ENCODE peak calls at places on chromosomes 2 and 18, in six cellular contexts. O is HepG2, R is K562, Z is HCT116, U is H1, N is GM12878. K is an unnamed sample.
A peak's percentile ranks its signal among the peaks of the same experiment; 100 is the strongest.

GRCh38 chr18:57107141-57107832 is 39.6 kb upstream of the BOD1L2 start:
- DNase-seq in O (peak; percentile 11), R (peak; percentile 25), Z (no peak), U (no peak), N (no peak), K (no peak)

GRCh38 chr2:136985044-136985443 is 219.7 kb downstream of the THSD7B start:
- DNase-seq in O (no peak), R (no peak), Z (no peak), U (no peak), N (no peak), K (no peak)

GRCh38 chr18:34120294-34120693 is 104.4 kb downstream of the NOL4 start:
- DNase-seq in O (no peak), R (no peak), Z (no peak), U (no peak), N (no peak), K (no peak)

GRCh38 chr2:226792155-226792871 is 7.3 kb downstream of the IRS1 start:
- DNase-seq in O (no peak), R (no peak), Z (no peak), U (no peak), N (no peak), K (no peak)

GRCh38 chr2:50720695-50721314 is 311.1 kb downstream of the NRXN1 start:
- DNase-seq in O (no peak), R (no peak), Z (no peak), U (no peak), N (no peak), K (no peak)

GRCh38 chr2:97722227-97722626 is 8.9 kb downstream of the ZAP70 start:
- DNase-seq in O (no peak), R (no peak), Z (no peak), U (no peak), N (no peak), K (no peak)

GRCh38 chr2:75494137-75494769 is 66.5 kb downstream of the EVA1A start:
- DNase-seq in O (no peak), R (no peak), Z (no peak), U (no peak), N (no peak), K (no peak)

GRCh38 chr18:65439184-65439583 is 311.6 kb upstream of the CDH7 start:
- DNase-seq in O (no peak), R (no peak), Z (no peak), U (no peak), N (no peak), K (no peak)

GRCh38 chr18:62957885-62958472 is 242.6 kb downstream of the PHLPP1 start:
- DNase-seq in O (peak; percentile 46), R (no peak), Z (peak; percentile 40), U (peak; percentile 15), N (no peak), K (no peak)

GRCh38 chr2:146278881-146279280 is 1565.9 kb upstream of the ACVR2A start:
- DNase-seq in O (no peak), R (no peak), Z (no peak), U (no peak), N (no peak), K (no peak)

GRCh38 chr18:8508320-8508719 is 100.9 kb upstream of the RAB12 start:
- DNase-seq in O (no peak), R (no peak), Z (no peak), U (no peak), N (no peak), K (no peak)

GRCh38 chr2:174013310-174013751 is 48.2 kb upstream of the SP3 start:
- DNase-seq in O (no peak), R (no peak), Z (no peak), U (no peak), N (no peak), K (no peak)

GRCh38 chr18:80095414-80095813 is 13.6 kb upstream of the ADNP2 start:
- DNase-seq in O (no peak), R (no peak), Z (no peak), U (no peak), N (no peak), K (no peak)

GRCh38 chr2:98282109-98282508 is 64.1 kb upstream of the CNGA3 start:
- DNase-seq in O (no peak), R (no peak), Z (no peak), U (no peak), N (no peak), K (no peak)

GRCh38 chr2:9815076-9815475 is 28.2 kb upstream of the TAF1B start:
- DNase-seq in O (no peak), R (no peak), Z (no peak), U (no peak), N (no peak), K (no peak)

GRCh38 chr2:1750935-1751767 is 6.8 kb upstream of the PXDN start:
- DNase-seq in O (peak; percentile 28), R (peak; percentile 43), Z (peak; percentile 42), U (peak; percentile 65), N (no peak), K (no peak)

GRCh38 chr2:36635194-36635593 is 37.2 kb upstream of the FEZ2 start:
- DNase-seq in O (no peak), R (no peak), Z (no peak), U (no peak), N (no peak), K (no peak)

GRCh38 chr2:218003265-218003950 is 613 bp upstream of the TNS1 start:
- DNase-seq in O (no peak), R (no peak), Z (no peak), U (no peak), N (no peak), K (no peak)

GRCh38 chr18:21664069-21664468 is 40.5 kb downstream of the ABHD3 start:
- DNase-seq in O (no peak), R (no peak), Z (no peak), U (no peak), N (no peak), K (no peak)

GRCh38 chr2:20645761-20646160 is 5.1 kb downstream of the HS1BP3 start:
- DNase-seq in O (no peak), R (no peak), Z (no peak), U (no peak), N (no peak), K (no peak)

GRCh38 chr2:195214072-195214471 is 443.0 kb upstream of the SLC39A10 start:
- DNase-seq in O (no peak), R (no peak), Z (no peak), U (no peak), N (no peak), K (no peak)

GRCh38 chr2:120053891-120054290 is 41.0 kb downstream of the EPB41L5 start:
- DNase-seq in O (no peak), R (no peak), Z (no peak), U (no peak), N (no peak), K (no peak)

GRCh38 chr2:107719781-107720180 is 106.9 kb upstream of the RGPD4 start:
- DNase-seq in O (no peak), R (no peak), Z (no peak), U (no peak), N (no peak), K (no peak)

GRCh38 chr2:205957452-205958154 is 128.4 kb downstream of the INO80D start:
- DNase-seq in O (no peak), R (no peak), Z (no peak), U (no peak), N (no peak), K (peak; percentile 60)

GRCh38 chr2:138494265-138494966 is 7.2 kb upstream of the SPOPL start:
- DNase-seq in O (peak; percentile 76), R (no peak), Z (no peak), U (no peak), N (no peak), K (no peak)

GRCh38 chr2:166726525-166726924 is 161.8 kb upstream of the XIRP2 start:
- DNase-seq in O (peak; percentile 4), R (no peak), Z (no peak), U (no peak), N (no peak), K (no peak)
- H3K9me3 ChIP-seq in O (peaks cover 9% of the 10 kb centered on the region), R (no peaks in the 10 kb centered on the region), Z (peaks cover 17% of the 10 kb centered on the region), U (no peaks in the 10 kb centered on the region), N (no peaks in the 10 kb centered on the region), K (no peaks in the 10 kb centered on the region)

GRCh38 chr2:42296226-42296625 is 64.8 kb downstream of the COX7A2L start:
- DNase-seq in O (no peak), R (no peak), Z (no peak), U (no peak), N (peak; percentile 34), K (no peak)

GRCh38 chr2:42289222-42289621 is 71.8 kb downstream of the COX7A2L start:
- DNase-seq in O (no peak), R (no peak), Z (no peak), U (no peak), N (no peak), K (no peak)

GRCh38 chr2:42288811-42289210 is 72.2 kb downstream of the COX7A2L start:
- DNase-seq in O (no peak), R (no peak), Z (no peak), U (no peak), N (no peak), K (no peak)

GRCh38 chr2:42290005-42290404 is 71.0 kb downstream of the COX7A2L start:
- DNase-seq in O (no peak), R (no peak), Z (no peak), U (no peak), N (no peak), K (no peak)

DNA sequence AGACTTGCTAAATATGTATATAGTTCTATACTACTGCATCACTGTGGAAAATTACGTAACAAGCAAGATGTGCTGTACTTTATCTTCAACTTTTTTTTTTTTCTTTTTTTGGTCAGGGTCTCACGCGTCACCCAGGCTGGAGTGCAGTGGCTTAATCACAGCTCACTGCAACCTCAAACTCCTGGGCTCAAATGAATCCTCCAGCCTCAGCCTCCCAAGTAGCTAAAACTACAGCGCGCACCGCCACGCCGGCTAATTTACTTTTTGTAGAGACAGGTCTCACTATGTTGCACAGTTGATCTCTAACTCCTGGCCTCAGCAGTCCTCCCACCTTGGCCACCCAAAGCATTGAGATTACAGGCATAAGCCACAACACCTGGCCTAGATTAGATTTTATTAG is 68.0 kb downstream of the COX7A2L start:
- DNase-seq in O (no peak), R (no peak), Z (no peak), U (no peak), N (no peak), K (no peak)
- TF ChIP-seq ZNF274 in O (no peak), R (no peak), Z (no peak), U (no peak), N (no peak), K (no peak)

DNA sequence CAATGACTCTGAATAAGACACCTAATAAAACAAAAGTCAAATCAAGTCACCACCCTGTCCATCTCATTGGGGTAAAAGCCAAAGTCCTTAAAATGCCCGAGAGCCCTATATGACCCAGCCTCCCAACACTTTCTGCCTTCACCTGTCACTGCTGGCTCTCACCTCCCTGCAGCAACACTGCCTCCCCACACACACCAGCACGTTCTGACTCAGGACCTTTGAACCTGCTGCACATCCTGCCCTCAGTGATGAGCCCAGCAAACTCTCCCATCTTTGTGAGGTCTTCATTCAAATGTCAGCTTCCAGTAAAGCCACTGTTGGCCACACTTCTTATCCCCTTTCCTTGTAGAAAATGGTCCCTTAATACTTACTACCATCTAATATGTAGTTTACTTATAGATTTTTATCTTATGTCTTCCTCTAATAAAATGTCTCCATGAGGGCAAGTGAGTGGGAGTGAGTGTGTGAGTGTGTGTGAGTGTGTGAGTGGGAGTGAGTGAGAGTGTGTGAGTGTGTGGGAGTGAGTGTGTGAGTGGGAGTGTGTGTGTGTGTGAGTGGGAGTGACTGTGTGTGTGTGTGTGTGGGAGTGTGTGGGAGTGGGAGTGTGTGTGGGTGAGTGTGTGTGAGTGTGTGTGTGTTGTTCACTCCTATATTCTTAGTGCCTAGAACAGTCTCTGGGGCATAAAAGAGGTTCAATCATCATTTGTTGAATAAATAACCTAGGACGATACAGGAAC is 504.7 kb downstream of the EIPR1 start:
- DNase-seq in O (no peak), R (no peak), Z (no peak), U (no peak), N (no peak), K (no peak)
- H3K9me3 ChIP-seq in O (no peaks in the 10 kb centered on the region), R (no peaks in the 10 kb centered on the region), Z (no peaks in the 10 kb centered on the region), U (peaks cover 12% of the 10 kb centered on the region), N (no peaks in the 10 kb centered on the region), K (peaks cover 15% of the 10 kb centered on the region)

GRCh38 chr2:72837171-72837570 is 11.3 kb upstream of the EXOC6B start:
- DNase-seq in O (no peak), R (no peak), Z (no peak), U (no peak), N (no peak), K (no peak)
- TF ChIP-seq ZNF274 in O (no peak), R (no peak), Z (no peak), U (no peak), N (no peak), K (no peak)